ENCODE peak calls at places on chromosomes 7 and 10, in four cellular contexts. R, M, H and Q are unnamed samples.

GRCh38 chr7:97075928-97076327 is 41.6 kb upstream of the SDHAF3 start:
- DNase-seq in R (no peak), M (peak; percentile 10), H (peak; percentile 8), Q (no peak)

GRCh38 chr10:102269017-102269416 is 23.7 kb downstream of the GBF1 start:
- DNase-seq in R (no peak), M (no peak), H (no peak), Q (no peak)

GRCh38 chr7:36661135-36661840 is 63.0 kb downstream of the AOAH start:
- DNase-seq in R (no peak), M (peak; percentile 58), H (peak; percentile 84), Q (no peak)

GRCh38 chr10:34780818-34781380 is 34.2 kb downstream of the PARD3 start:
- DNase-seq in R (peak; percentile 69), M (no peak), H (no peak), Q (peak; percentile 92)

GRCh38 chr7:130595986-130596385 is 72.6 kb downstream of the COPG2 start:
- DNase-seq in R (peak; percentile 28), M (no peak), H (no peak), Q (peak; percentile 45)

GRCh38 chr7:50307368-50308012 is 3.0 kb downstream of the IKZF1 start:
- DNase-seq in R (no peak), M (peak; percentile 59), H (no peak), Q (no peak)

GRCh38 chr10:667096-667495 is 22.4 kb downstream of the DIP2C start:
- DNase-seq in R (no peak), M (peak; percentile 9), H (no peak), Q (no peak)

GRCh38 chr7:2824678-2825461 is 19.2 kb downstream of the GNA12 start:
- DNase-seq in R (no peak), M (no peak), H (no peak), Q (no peak)

GRCh38 chr10:124341768-124342135 is 77.0 kb downstream of the OAT start:
- DNase-seq in R (no peak), M (no peak), H (no peak), Q (no peak)

GRCh38 chr10:21953585-21954057 is 49.9 kb downstream of the DNAJC1 start:
- DNase-seq in R (no peak), M (no peak), H (peak; percentile 53), Q (no peak)

GRCh38 chr10:92087750-92088395 is 164.3 kb downstream of the BTAF1 start:
- DNase-seq in R (peak; percentile 30), M (peak; percentile 69), H (peak; percentile 78), Q (no peak)

GRCh38 chr7:90298145-90299038 is 22.7 kb downstream of the FAM237B start:
- DNase-seq in R (no peak), M (no peak), H (peak; percentile 29), Q (no peak)

GRCh38 chr7:67692425-67692824 is 695.8 kb downstream of the TYW1 start:
- DNase-seq in R (no peak), M (no peak), H (no peak), Q (no peak)

GRCh38 chr10:128643658-128644057 is 517.4 kb upstream of the MKI67 start:
- DNase-seq in R (no peak), M (no peak), H (no peak), Q (no peak)

GRCh38 chr10:74290703-74291102 is 139.7 kb downstream of the ADK start:
- DNase-seq in R (no peak), M (no peak), H (no peak), Q (no peak)

GRCh38 chr10:88027570-88027969 is 164.1 kb downstream of the PTEN start:
- DNase-seq in R (no peak), M (peak; percentile 16), H (no peak), Q (no peak)

GRCh38 chr7:85320699-85321476 is 134.0 kb upstream of the SEMA3D start:
- DNase-seq in R (no peak), M (no peak), H (no peak), Q (no peak)

GRCh38 chr10:76736392-76736791 is 901.2 kb downstream of the KCNMA1 start:
- DNase-seq in R (no peak), M (no peak), H (no peak), Q (no peak)

DNA sequence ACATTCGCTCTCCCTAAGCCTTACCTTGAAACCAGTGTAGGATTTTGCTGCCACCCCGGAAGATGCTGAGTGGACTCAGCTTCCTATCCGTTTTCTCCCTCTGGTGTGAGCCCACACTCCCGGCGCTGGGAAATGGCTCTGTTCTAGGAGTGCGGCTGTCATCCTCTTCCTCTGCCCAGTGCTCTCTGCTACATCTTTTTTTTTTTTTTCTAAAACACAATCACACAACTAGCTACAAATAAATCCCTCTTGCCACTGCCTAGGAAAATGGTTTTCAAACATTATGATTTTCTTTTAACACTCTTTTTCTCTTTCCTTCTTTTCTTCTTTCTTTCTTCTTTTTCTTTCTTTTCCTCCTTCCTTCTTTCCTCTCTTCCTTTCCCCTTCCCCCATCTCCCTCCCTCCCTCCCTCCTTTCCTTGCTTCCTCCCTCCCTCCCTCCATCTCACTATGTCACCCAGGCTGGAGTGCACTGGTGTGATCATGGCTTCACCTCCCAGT is 27.9 kb upstream of the NMT2 start:
- DNase-seq in R (no peak), M (no peak), H (no peak), Q (no peak)
- H3K27ac ChIP-seq in R (peak overlapping the region; percentile 75), M (no peak overlapping the region), H (no peak overlapping the region), Q (no peak overlapping the region)

DNA sequence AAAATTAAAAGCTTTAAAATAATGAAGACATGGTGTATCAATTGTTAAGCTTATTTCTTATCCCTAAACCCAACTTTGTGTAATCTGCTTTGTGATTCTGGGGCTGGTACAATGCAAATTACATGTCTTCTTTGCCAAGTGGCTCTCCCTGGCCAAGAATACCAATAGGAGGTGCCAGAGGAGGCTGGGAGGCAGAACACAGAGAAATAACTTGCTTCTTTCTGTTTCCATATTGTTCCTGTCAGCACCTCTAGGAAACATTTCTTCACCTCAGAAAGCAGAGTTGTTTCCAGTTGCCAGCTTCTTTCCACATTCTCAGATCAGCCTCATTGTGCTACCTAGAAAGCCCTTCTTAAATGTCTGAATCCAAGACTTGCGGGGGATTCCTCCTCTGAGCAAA is 174.4 kb downstream of the MDFIC start:
- DNase-seq in R (no peak), M (no peak), H (no peak), Q (no peak)
- TF ChIP-seq CTCF in R (no peak), M (no peak), H (no peak), Q (no peak)

DNA sequence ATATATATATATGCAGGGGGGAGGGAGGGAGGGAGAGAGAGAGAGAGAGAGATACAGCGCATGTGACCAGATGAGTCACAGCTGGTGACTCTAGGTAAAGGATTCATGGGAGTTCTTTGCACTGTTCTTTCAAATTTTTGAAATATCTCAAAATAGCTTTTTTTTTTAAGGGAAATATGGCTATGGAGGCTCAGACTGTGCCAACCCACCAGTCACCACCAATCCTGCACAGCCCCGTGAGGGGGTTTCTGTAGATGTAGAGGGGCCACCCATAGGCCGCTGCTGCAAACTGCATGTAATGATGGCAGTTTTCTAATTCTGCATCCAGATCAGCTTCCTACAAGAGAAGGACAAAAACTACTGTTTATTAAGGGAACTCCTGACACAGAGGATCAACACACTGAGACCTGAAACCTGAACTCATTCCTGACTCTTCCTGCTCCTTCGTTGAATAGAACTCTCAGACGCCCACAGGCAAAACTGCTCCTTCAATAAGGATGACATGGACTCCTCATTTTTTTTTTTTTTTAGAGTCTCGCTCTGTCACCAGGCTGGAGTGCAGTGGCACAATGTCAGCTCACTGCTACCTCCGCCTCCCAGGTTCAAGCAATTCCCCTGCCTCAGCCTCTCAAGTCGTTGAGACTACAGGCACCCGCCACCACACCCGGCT is 17.3 kb downstream of the DAGLB start:
- DNase-seq in R (no peak), M (no peak), H (no peak), Q (no peak)
- H3K27ac ChIP-seq in R (no peak overlapping the region), M (no peak overlapping the region), H (no peak overlapping the region), Q (no peak overlapping the region)

GRCh38 chr7:134693256-134693655 is 46.6 kb downstream of the BPGM start:
- DNase-seq in R (no peak), M (no peak), H (no peak), Q (no peak)

GRCh38 chr7:134696261-134696660 is 49.6 kb downstream of the BPGM start:
- DNase-seq in R (no peak), M (no peak), H (no peak), Q (no peak)

GRCh38 chr7:134695321-134695860 is 48.7 kb downstream of the BPGM start:
- DNase-seq in R (peak; percentile 35), M (no peak), H (no peak), Q (no peak)

GRCh38 chr7:134694767-134695166 is 48.1 kb downstream of the BPGM start:
- DNase-seq in R (no peak), M (no peak), H (no peak), Q (no peak)

DNA sequence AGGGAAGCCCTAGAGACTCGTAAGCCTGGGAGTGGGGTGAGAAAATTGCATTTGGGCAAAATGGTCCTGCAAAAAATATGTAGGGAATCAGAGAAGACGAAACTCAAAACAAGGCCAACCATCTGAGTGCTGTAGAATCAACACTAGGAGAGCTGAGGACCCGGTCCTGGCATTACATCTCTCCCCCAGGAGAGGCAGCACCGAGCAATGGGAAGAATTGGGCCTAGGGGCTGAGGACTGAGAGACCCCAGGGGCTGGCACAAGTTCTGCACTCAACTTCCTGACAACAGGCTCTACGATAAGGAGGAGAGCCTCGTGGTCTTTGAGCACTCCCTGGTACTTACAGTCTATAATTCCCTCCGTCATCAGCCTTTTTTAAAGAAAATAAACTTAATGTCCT is 47.6 kb downstream of the BPGM start:
- DNase-seq in R (no peak), M (no peak), H (no peak), Q (no peak)
- TF ChIP-seq CTCF in R (no peak), M (no peak), H (no peak), Q (no peak)

DNA sequence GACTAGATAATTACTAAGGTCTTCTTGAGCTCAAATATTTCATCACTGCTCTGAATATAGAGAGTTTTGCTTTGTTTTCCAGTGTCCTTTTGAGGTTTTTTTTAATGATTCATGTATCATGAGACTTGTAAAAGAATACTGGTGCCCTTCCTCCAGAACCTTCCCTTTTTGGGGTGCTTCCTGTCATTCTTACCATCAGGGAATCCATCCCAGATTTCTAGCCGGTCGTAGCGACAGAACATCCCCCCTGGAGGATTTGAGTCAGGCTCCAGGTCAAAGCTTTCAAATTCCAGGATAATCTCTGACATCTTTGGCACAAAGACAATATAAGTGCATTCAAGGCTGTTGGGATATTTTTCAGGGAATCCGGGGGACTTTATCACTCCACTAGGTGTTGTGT is 71.0 kb downstream of the NRP1 start:
- DNase-seq in R (no peak), M (no peak), H (no peak), Q (no peak)
- H3K27ac ChIP-seq in R (peak overlapping the region; percentile 64), M (peak overlapping the region; percentile 62), H (peak overlapping the region; percentile 33), Q (no peak overlapping the region)

GRCh38 chr10:99484626-99485581 is 47.8 kb upstream of the NKX2-3 start:
- DNase-seq in R (no peak), M (no peak), H (no peak), Q (no peak)
- TF ChIP-seq CTCF in R (no peak), M (peak; percentile 37), H (peak; percentile 79), Q (no peak)

GRCh38 chr10:69216577-69217118 is 3.5 kb upstream of the HKDC1 start:
- DNase-seq in R (no peak), M (no peak), H (no peak), Q (no peak)
- H3K27ac ChIP-seq in R (no peak overlapping the region), M (no peak overlapping the region), H (no peak overlapping the region), Q (peak overlapping the region; percentile 53)

GRCh38 chr7:5424689-5425506 is 1.3 kb upstream of the TNRC18 start:
- DNase-seq in R (peak; percentile 77), M (peak; percentile 48), H (no peak), Q (peak; percentile 85)

GRCh38 chr7:5421626-5422323 is 1.9 kb downstream of the TNRC18 start:
- DNase-seq in R (peak; percentile 44), M (peak; percentile 64), H (no peak), Q (peak; percentile 89)

GRCh38 chr7:5422324-5423271 is 1.0 kb downstream of the TNRC18 start:
- DNase-seq in R (peak; percentile 26), M (no peak), H (no peak), Q (peak; percentile 74)

GRCh38 chr7:5423844-5424688 is 432 bp upstream of the TNRC18 start:
- DNase-seq in R (peak; percentile 95), M (peak; percentile 95), H (peak; percentile 99), Q (peak; percentile 97)

GRCh38 chr7:5423272-5423843 is at the start of gene TNRC18:
- DNase-seq in R (peak; percentile 62), M (peak; percentile 32), H (no peak), Q (peak; percentile 89)
- TF ChIP-seq CTCF in R (no peak), M (no peak), H (no peak), Q (no peak)